ENCODE peak calls at places on chromosomes 5 and 9, in four cellular contexts. One of them, this sample, is unnamed.

GRCh38 chr5:44942524-44943001 is 133.8 kb downstream of the MRPS30 start:
- DNase-seq in HepG2: no peak
- DNase-seq in K562: peak
- DNase-seq in A549: no peak
- DNase-seq in this sample: no peak

GRCh38 chr9:755454-756381 is 85.8 kb upstream of the DMRT1 start:
- DNase-seq in HepG2: peak
- DNase-seq in K562: no peak
- DNase-seq in A549: peak
- DNase-seq in this sample: no peak

GRCh38 chr9:138011951-138012500 is 134.4 kb downstream of the CACNA1B start:
- DNase-seq in HepG2: no peak
- DNase-seq in A549: no peak
- DNase-seq in K562: peak
- DNase-seq in this sample: no peak

GRCh38 chr5:176647870-176648466 is 684 bp downstream of the TSPAN17 start:
- DNase-seq in K562: peak
- DNase-seq in A549: no peak
- DNase-seq in HepG2: no peak
- DNase-seq in this sample: no peak

GRCh38 chr5:43680286-43680685 is 77.3 kb downstream of the NNT start:
- DNase-seq in A549: no peak
- DNase-seq in HepG2: no peak
- DNase-seq in K562: no peak
- DNase-seq in this sample: no peak

GRCh38 chr5:87136733-87137132 is 130.9 kb upstream of the RASA1 start:
- DNase-seq in K562: no peak
- DNase-seq in A549: no peak
- DNase-seq in HepG2: no peak
- DNase-seq in this sample: no peak

GRCh38 chr9:136372561-136373299 is 739 bp downstream of the CARD9 start:
- DNase-seq in HepG2: peak
- DNase-seq in A549: peak
- DNase-seq in K562: peak
- DNase-seq in this sample: peak

GRCh38 chr9:126056312-126057021 is 270.2 kb upstream of the MVB12B start:
- DNase-seq in HepG2: no peak
- DNase-seq in K562: no peak
- DNase-seq in A549: no peak
- DNase-seq in this sample: no peak

GRCh38 chr5:169695919-169696490 is 58.9 kb downstream of the DOCK2 start:
- DNase-seq in A549: peak
- DNase-seq in HepG2: no peak
- DNase-seq in K562: no peak
- DNase-seq in this sample: no peak

GRCh38 chr5:157172408-157172807 is 6.3 kb upstream of the GARIN3 start:
- DNase-seq in K562: no peak
- DNase-seq in HepG2: no peak
- DNase-seq in A549: no peak
- DNase-seq in this sample: no peak

GRCh38 chr5:41794478-41794877 is 75.7 kb downstream of the OXCT1 start:
- DNase-seq in A549: peak
- DNase-seq in HepG2: peak
- DNase-seq in K562: no peak
- DNase-seq in this sample: no peak

GRCh38 chr9:83336696-83337095 is 201.5 kb downstream of the FRMD3 start:
- DNase-seq in K562: no peak
- DNase-seq in HepG2: peak
- DNase-seq in A549: no peak
- DNase-seq in this sample: no peak

GRCh38 chr5:179233909-179234562 is 111.2 kb downstream of the ADAMTS2 start:
- DNase-seq in K562: no peak
- DNase-seq in A549: no peak
- DNase-seq in HepG2: no peak
- DNase-seq in this sample: peak

GRCh38 chr5:179230061-179230461 is 115.2 kb downstream of the ADAMTS2 start:
- DNase-seq in A549: no peak
- DNase-seq in K562: no peak
- DNase-seq in HepG2: no peak
- DNase-seq in this sample: peak

GRCh38 chr5:179229331-179229761 is 115.9 kb downstream of the ADAMTS2 start:
- DNase-seq in HepG2: no peak
- DNase-seq in A549: no peak
- DNase-seq in K562: no peak
- DNase-seq in this sample: peak

GRCh38 chr5:179232091-179232490 is 113.2 kb downstream of the ADAMTS2 start:
- DNase-seq in K562: no peak
- DNase-seq in A549: no peak
- DNase-seq in HepG2: no peak
- DNase-seq in this sample: no peak

GRCh38 chr5:179231309-179231708 is 114.0 kb downstream of the ADAMTS2 start:
- DNase-seq in HepG2: no peak
- DNase-seq in K562: no peak
- DNase-seq in A549: no peak
- DNase-seq in this sample: peak
- TF ChIP-seq NR3C1 in HepG2: no peak
- TF ChIP-seq NR3C1 in K562: no peak
- TF ChIP-seq NR3C1 in A549: no peak
- TF ChIP-seq NR3C1 in this sample: no peak

GRCh38 chr5:33261305-33261704 is 179.5 kb upstream of the TARS1 start:
- DNase-seq in HepG2: no peak
- DNase-seq in K562: no peak
- DNase-seq in A549: no peak
- DNase-seq in this sample: no peak
- TF ChIP-seq NR3C1 in HepG2: no peak
- TF ChIP-seq NR3C1 in K562: no peak
- TF ChIP-seq NR3C1 in A549: no peak
- TF ChIP-seq NR3C1 in this sample: no peak

GRCh38 chr9:89606049-89606481 is 1.3 kb downstream of the GADD45G start:
- DNase-seq in HepG2: peak
- DNase-seq in K562: peak
- DNase-seq in A549: peak
- DNase-seq in this sample: peak

GRCh38 chr9:89604463-89605180 is at the start of gene GADD45G:
- DNase-seq in HepG2: no peak
- DNase-seq in K562: peak
- DNase-seq in A549: peak
- DNase-seq in this sample: peak

GRCh38 chr9:89608646-89609335 is 4.0 kb downstream of the GADD45G start:
- DNase-seq in HepG2: no peak
- DNase-seq in K562: no peak
- DNase-seq in A549: no peak
- DNase-seq in this sample: no peak

GRCh38 chr9:89605181-89606048 is 603 bp downstream of the GADD45G start:
- DNase-seq in HepG2: no peak
- DNase-seq in A549: peak
- DNase-seq in K562: peak
- DNase-seq in this sample: peak

DNA sequence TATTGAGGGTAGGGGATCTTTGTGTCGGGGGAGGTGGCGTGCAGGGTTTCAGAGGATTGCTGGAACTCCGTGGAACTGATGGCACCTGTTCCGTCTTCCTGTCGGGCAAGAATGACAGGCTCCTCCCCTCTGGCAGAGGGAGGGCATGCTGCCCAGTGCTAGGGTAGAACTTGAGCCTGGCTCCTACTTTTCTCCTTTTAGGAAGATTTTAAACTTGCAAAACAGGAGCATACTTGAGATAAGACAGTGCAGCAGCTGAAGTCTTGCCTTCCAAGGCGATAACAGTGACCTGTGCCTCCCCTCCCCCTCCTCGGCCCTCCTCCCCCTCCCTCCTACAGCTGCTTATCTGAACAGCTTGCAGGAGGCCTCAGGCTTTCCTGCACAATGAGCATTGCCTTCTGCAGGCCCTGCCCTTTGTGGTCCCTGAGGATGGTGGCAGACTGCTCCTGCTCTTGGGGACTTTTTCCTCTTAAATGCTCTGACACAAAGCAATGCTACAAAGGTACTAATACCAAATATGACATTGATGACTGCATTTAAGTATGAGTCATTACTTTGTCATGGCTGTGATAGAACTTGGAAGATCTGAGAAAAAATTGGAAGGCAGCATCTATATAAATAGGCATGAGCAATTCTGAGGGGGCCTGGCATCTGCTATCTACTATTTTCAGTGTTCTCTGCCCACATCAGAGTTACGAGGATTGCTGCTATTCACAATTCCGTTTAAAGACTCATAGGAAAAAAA is 1.9 kb downstream of the GADD45G start:
- DNase-seq in K562: peak
- DNase-seq in A549: no peak
- DNase-seq in HepG2: no peak
- DNase-seq in this sample: peak
- TF ChIP-seq NR3C1 in K562: no peak
- TF ChIP-seq NR3C1 in A549: no peak
- TF ChIP-seq NR3C1 in HepG2: no peak
- TF ChIP-seq NR3C1 in this sample: no peak

GRCh38 chr5:35198096-35198495 is 32.2 kb downstream of the PRLR start:
- DNase-seq in K562: no peak
- DNase-seq in HepG2: peak
- DNase-seq in A549: no peak
- DNase-seq in this sample: no peak

GRCh38 chr5:35198681-35199080 is 31.6 kb downstream of the PRLR start:
- DNase-seq in A549: no peak
- DNase-seq in K562: no peak
- DNase-seq in HepG2: no peak
- DNase-seq in this sample: no peak

GRCh38 chr5:35197351-35197750 is 32.9 kb downstream of the PRLR start:
- DNase-seq in A549: no peak
- DNase-seq in HepG2: no peak
- DNase-seq in K562: no peak
- DNase-seq in this sample: no peak

GRCh38 chr5:35195472-35195852 is 34.8 kb downstream of the PRLR start:
- DNase-seq in HepG2: no peak
- DNase-seq in K562: no peak
- DNase-seq in A549: no peak
- DNase-seq in this sample: no peak

DNA sequence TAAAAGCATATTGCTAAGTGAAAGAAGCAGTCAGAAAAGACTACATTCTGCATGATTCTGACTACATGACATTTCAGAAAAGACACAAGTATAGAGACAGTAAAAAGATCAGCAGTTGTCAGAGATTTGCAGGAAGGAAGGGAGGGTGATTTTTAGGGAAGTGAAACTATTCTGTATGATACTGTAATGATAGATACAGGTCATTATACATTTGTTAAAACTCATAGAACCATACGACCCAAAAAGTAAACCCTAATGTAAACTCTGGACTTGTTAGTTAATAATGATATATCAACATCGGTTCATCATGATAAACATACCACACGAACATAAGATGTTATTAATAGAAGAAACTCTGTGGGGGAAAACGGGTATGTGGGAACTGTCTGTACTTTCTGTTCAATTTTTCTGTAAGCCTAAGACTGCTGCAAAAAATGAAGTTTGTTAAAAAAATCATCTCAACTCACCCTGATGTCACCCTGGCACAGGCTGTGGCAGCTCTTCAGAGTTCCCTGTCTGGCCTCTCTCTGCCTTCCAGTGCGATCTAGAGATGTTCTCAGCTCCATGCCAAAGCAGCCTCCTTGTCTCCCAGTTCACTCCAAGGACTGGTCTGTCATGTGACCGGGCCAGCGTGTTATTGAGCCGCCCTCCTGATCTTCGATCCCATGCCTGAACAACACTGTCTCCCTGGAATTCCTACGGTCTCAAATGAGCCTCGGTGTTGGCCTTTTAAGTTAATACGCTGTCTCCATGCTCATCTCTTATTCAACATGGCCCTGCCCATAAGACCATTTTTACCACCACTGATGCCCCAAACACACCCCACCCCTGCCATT is 35.4 kb downstream of the PRLR start:
- DNase-seq in K562: no peak
- DNase-seq in A549: no peak
- DNase-seq in HepG2: peak
- DNase-seq in this sample: no peak
- TF ChIP-seq NR3C1 in K562: no peak
- TF ChIP-seq NR3C1 in A549: no peak
- TF ChIP-seq NR3C1 in HepG2: no peak
- TF ChIP-seq NR3C1 in this sample: no peak

DNA sequence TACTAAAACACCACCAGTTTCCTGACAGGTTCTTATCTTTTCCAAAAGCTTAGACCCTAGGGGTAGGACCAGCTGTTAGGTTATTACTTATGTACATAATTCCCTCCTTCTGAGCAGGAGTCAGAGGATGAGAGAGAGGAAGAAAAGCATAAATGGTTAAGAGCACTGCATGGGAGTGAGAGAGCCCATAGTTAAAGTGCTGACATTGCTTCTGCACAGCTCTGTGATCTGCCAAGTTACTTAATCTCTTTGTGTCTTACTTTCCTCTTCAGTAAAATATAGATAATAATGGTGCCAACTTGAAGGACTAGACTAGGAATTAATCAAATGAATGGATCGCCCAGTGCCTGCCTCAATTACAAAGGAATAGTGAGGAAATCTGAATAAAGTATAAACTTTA is 66.4 kb downstream of the NRG2 start:
- DNase-seq in A549: no peak
- DNase-seq in K562: no peak
- DNase-seq in HepG2: no peak
- DNase-seq in this sample: no peak
- TF ChIP-seq NR3C1 in A549: no peak
- TF ChIP-seq NR3C1 in K562: no peak
- TF ChIP-seq NR3C1 in HepG2: no peak
- TF ChIP-seq NR3C1 in this sample: no peak

GRCh38 chr9:81964216-81965171 is 21.2 kb downstream of the SPATA31D3 start:
- DNase-seq in K562: no peak
- DNase-seq in HepG2: no peak
- DNase-seq in A549: no peak
- DNase-seq in this sample: no peak

GRCh38 chr9:81971727-81972126 is 16.8 kb upstream of the SPATA31D1 start:
- DNase-seq in A549: no peak
- DNase-seq in K562: no peak
- DNase-seq in HepG2: no peak
- DNase-seq in this sample: no peak

GRCh38 chr9:81974764-81975163 is 13.8 kb upstream of the SPATA31D1 start:
- DNase-seq in K562: no peak
- DNase-seq in HepG2: no peak
- DNase-seq in A549: no peak
- DNase-seq in this sample: no peak

GRCh38 chr9:81968026-81968425 is 20.5 kb upstream of the SPATA31D1 start:
- DNase-seq in HepG2: no peak
- DNase-seq in K562: no peak
- DNase-seq in A549: no peak
- DNase-seq in this sample: no peak

GRCh38 chr9:81969971-81970370 is 18.6 kb upstream of the SPATA31D1 start:
- DNase-seq in A549: no peak
- DNase-seq in HepG2: no peak
- DNase-seq in K562: no peak
- DNase-seq in this sample: no peak
- TF ChIP-seq NR3C1 in A549: no peak
- TF ChIP-seq NR3C1 in HepG2: no peak
- TF ChIP-seq NR3C1 in K562: no peak
- TF ChIP-seq NR3C1 in this sample: no peak

DNA sequence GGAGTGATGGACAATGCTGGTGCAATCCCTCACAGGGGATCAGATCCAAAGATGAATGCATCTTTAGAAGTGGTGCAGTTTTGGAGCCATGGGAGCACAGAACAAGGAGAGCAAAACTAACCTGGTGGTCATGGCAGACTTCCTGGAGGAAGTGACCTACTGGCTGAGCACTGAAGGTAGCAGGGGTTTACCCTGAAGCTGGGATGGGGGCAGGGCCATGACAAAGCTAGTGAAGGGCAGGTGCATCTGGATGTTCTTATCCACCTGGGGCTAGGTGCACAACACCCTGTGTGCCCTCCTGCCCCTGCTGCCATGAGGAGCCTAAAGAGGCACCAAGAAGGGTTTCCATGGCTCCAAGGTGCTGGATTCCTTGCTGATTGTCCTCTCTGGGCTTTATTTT is 11.5 kb upstream of the PITX1 start:
- DNase-seq in HepG2: no peak
- DNase-seq in A549: no peak
- DNase-seq in K562: no peak
- DNase-seq in this sample: no peak
- TF ChIP-seq NR3C1 in HepG2: no peak
- TF ChIP-seq NR3C1 in A549: no peak
- TF ChIP-seq NR3C1 in K562: no peak
- TF ChIP-seq NR3C1 in this sample: no peak

This sample was measured in WTC11.